ENCODE peak calls at places on chromosomes 7 and 10, in eight cellular contexts. F, C, W, N, L, T, U and E are unnamed samples.

GRCh38 chr10:132446661-132447445 is 49.9 kb downstream of the PWWP2B start:
- DNase-seq in F (no peak), C (peak; percentile 89), W (peak; percentile 92), N (peak; percentile 56), L (peak; percentile 56), T (peak; percentile 3), U (no peak), E (no peak)

GRCh38 chr7:87600130-87601124 is at the start of gene ABCB1:
- DNase-seq in F (no peak), C (peak; percentile 88), W (peak; percentile 74), N (peak; percentile 50), L (peak; percentile 24), T (no peak), U (peak; percentile 45), E (peak; percentile 64)

GRCh38 chr7:149198161-149198816 is 2.9 kb downstream of the ZNF282 start:
- DNase-seq in F (no peak), C (no peak), W (no peak), N (no peak), L (no peak), T (no peak), U (no peak), E (no peak)

GRCh38 chr10:110530131-110530831 is 32.6 kb downstream of the DUSP5 start:
- DNase-seq in F (no peak), C (peak; percentile 80), W (peak; percentile 29), N (no peak), L (no peak), T (peak; percentile 48), U (no peak), E (peak; percentile 79)

GRCh38 chr7:104482362-104483042 is 154.1 kb downstream of the LHFPL3 start:
- DNase-seq in F (peak; percentile 46), C (no peak), W (no peak), N (no peak), L (no peak), T (peak; percentile 96), U (peak; percentile 56), E (no peak)

GRCh38 chr7:134865001-134865845 is 85.8 kb downstream of the CALD1 start:
- DNase-seq in F (no peak), C (no peak), W (peak; percentile 67), N (no peak), L (no peak), T (no peak), U (no peak), E (no peak)

GRCh38 chr7:33677556-33677955 is 227.8 kb upstream of the BMPER start:
- DNase-seq in F (no peak), C (no peak), W (no peak), N (no peak), L (no peak), T (no peak), U (no peak), E (no peak)

GRCh38 chr10:24465124-24465874 is 256.4 kb downstream of the KIAA1217 start:
- DNase-seq in F (no peak), C (peak; percentile 68), W (no peak), N (no peak), L (no peak), T (peak; percentile 73), U (no peak), E (no peak)

GRCh38 chr7:101172854-101173751 is 7.0 kb downstream of the NAT16 start:
- DNase-seq in F (peak; percentile 66), C (peak; percentile 83), W (peak; percentile 45), N (no peak), L (no peak), T (peak; percentile 64), U (no peak), E (peak; percentile 18)

GRCh38 chr7:123230603-123231002 is 30.8 kb upstream of the SLC13A1 start:
- DNase-seq in F (no peak), C (peak; percentile 14), W (no peak), N (no peak), L (no peak), T (no peak), U (no peak), E (no peak)

GRCh38 chr10:97121084-97121483 is 64.7 kb downstream of the SLIT1 start:
- DNase-seq in F (no peak), C (no peak), W (no peak), N (no peak), L (no peak), T (peak; percentile 69), U (no peak), E (no peak)

GRCh38 chr10:22491480-22491879 is 146.2 kb downstream of the SPAG6 start:
- DNase-seq in F (peak; percentile 80), C (peak; percentile 15), W (no peak), N (no peak), L (no peak), T (no peak), U (peak; percentile 71), E (no peak)

GRCh38 chr10:77635402-77636227 is 2.0 kb downstream of the KCNMA1 start:
- DNase-seq in F (no peak), C (no peak), W (no peak), N (no peak), L (no peak), T (no peak), U (no peak), E (no peak)

GRCh38 chr7:51451751-51452465 is 135.3 kb upstream of the COBL start:
- DNase-seq in F (no peak), C (no peak), W (no peak), N (no peak), L (no peak), T (no peak), U (no peak), E (peak; percentile 72)

GRCh38 chr7:93119191-93119905 is 1.6 kb upstream of the SAMD9 start:
- DNase-seq in F (no peak), C (no peak), W (no peak), N (no peak), L (no peak), T (no peak), U (no peak), E (no peak)

GRCh38 chr10:124453965-124454610 is 4.3 kb upstream of the NKX1-2 start:
- DNase-seq in F (no peak), C (no peak), W (no peak), N (no peak), L (no peak), T (no peak), U (no peak), E (no peak)

GRCh38 chr7:108875139-108875538 is 305.5 kb downstream of the DNAJB9 start:
- DNase-seq in F (no peak), C (peak; percentile 12), W (peak; percentile 51), N (no peak), L (no peak), T (no peak), U (no peak), E (peak; percentile 68)

GRCh38 chr7:90804370-90804769 is 208.2 kb downstream of the CDK14 start:
- DNase-seq in F (no peak), C (no peak), W (no peak), N (no peak), L (no peak), T (no peak), U (no peak), E (no peak)

GRCh38 chr7:83486957-83487356 is 162.0 kb downstream of the SEMA3E start:
- DNase-seq in F (no peak), C (no peak), W (no peak), N (no peak), L (no peak), T (no peak), U (no peak), E (no peak)

GRCh38 chr10:79424221-79425073 is 21.0 kb downstream of the ZCCHC24 start:
- DNase-seq in F (no peak), C (no peak), W (no peak), N (no peak), L (no peak), T (no peak), U (no peak), E (no peak)

GRCh38 chr7:99844354-99844753 is 16.5 kb downstream of the CYP3A43 start:
- DNase-seq in F (no peak), C (no peak), W (no peak), N (no peak), L (no peak), T (no peak), U (no peak), E (no peak)

GRCh38 chr7:129376778-129377700 is 57.2 kb upstream of the STRIP2 start:
- DNase-seq in F (no peak), C (peak; percentile 47), W (peak; percentile 55), N (no peak), L (no peak), T (no peak), U (no peak), E (no peak)

GRCh38 chr7:7668708-7669107 is 28.2 kb downstream of the UMAD1 start:
- DNase-seq in F (no peak), C (no peak), W (no peak), N (no peak), L (no peak), T (no peak), U (no peak), E (no peak)

GRCh38 chr10:61859786-61860185 is 41.7 kb upstream of the ARID5B start:
- DNase-seq in F (no peak), C (no peak), W (no peak), N (no peak), L (no peak), T (no peak), U (no peak), E (no peak)

GRCh38 chr7:131557521-131558385 is 1.3 kb upstream of the PODXL start:
- DNase-seq in F (no peak), C (no peak), W (no peak), N (no peak), L (no peak), T (peak; percentile 71), U (no peak), E (peak; percentile 87)

GRCh38 chr10:125083576-125083920 is 76.8 kb downstream of the CTBP2 start:
- DNase-seq in F (no peak), C (peak; percentile 96), W (no peak), N (no peak), L (no peak), T (no peak), U (no peak), E (no peak)

GRCh38 chr7:110104243-110104642 is 986.7 kb upstream of the LRRN3 start:
- DNase-seq in F (no peak), C (no peak), W (no peak), N (no peak), L (no peak), T (no peak), U (no peak), E (no peak)

GRCh38 chr7:22864855-22865606 is 42.4 kb upstream of the TOMM7 start:
- DNase-seq in F (no peak), C (no peak), W (no peak), N (no peak), L (no peak), T (peak; percentile 41), U (no peak), E (no peak)

GRCh38 chr10:7932301-7933036 is 114.2 kb downstream of the TAF3 start:
- DNase-seq in F (no peak), C (peak; percentile 28), W (no peak), N (no peak), L (no peak), T (no peak), U (no peak), E (no peak)